ENCODE peak calls at places on chromosomes 4 and X, in four cellular contexts. F is HCT116, S is left ventricle myocardium inferior, I is ovary. Q is an unnamed sample.

GRCh38 chrX:139554367-139554766 is 23.8 kb downstream of the F9 start:
- DNase-seq in F (no peak), S (no peak), I (no peak), Q (no peak)

GRCh38 chrX:41602946-41603345 is 85.8 kb upstream of the GPR34 start:
- DNase-seq in F (no peak), S (no peak), I (no peak), Q (no peak)

GRCh38 chr4:185792384-185793146 is 19.4 kb downstream of the SORBS2 start:
- DNase-seq in F (no peak), S (no peak), I (no peak), Q (no peak)

GRCh38 chr4:150231108-150231770 is 153.0 kb downstream of the DCLK2 start:
- DNase-seq in F (no peak), S (no peak), I (no peak), Q (no peak)

GRCh38 chrX:123487674-123488073 is 245.2 kb downstream of the THOC2 start:
- DNase-seq in F (no peak), S (no peak), I (no peak), Q (no peak)

GRCh38 chr4:15320116-15320515 is 107.7 kb upstream of the C1QTNF7 start:
- DNase-seq in F (no peak), S (no peak), I (no peak), Q (no peak)

GRCh38 chrX:104392350-104392749 is 137.6 kb upstream of the ESX1 start:
- DNase-seq in F (no peak), S (no peak), I (no peak), Q (no peak)

GRCh38 chrX:10579018-10579752 is 41.2 kb downstream of the MID1 start:
- DNase-seq in F (peak; percentile 78), S (no peak), I (no peak), Q (no peak)

GRCh38 chr4:139550724-139551429 is 5.1 kb downstream of the SETD7 start:
- DNase-seq in F (no peak), S (peak; percentile 27), I (peak; percentile 57), Q (no peak)

GRCh38 chrX:134551365-134552095 is 91.6 kb downstream of the HPRT1 start:
- DNase-seq in F (no peak), S (no peak), I (no peak), Q (no peak)

GRCh38 chr4:112521123-112522116 is 5.4 kb upstream of the NEUROG2 start:
- DNase-seq in F (no peak), S (no peak), I (no peak), Q (no peak)

GRCh38 chrX:10242036-10242435 is 85.3 kb downstream of the CLCN4 start:
- DNase-seq in F (no peak), S (no peak), I (no peak), Q (no peak)

GRCh38 chr4:141375855-141376254 is 155.2 kb downstream of the ZNF330 start:
- DNase-seq in F (peak; percentile 65), S (no peak), I (no peak), Q (peak; percentile 6)

GRCh38 chr4:10163296-10163695 is 46.7 kb upstream of the WDR1 start:
- DNase-seq in F (no peak), S (peak; percentile 29), I (no peak), Q (no peak)

GRCh38 chrX:9133426-9133825 is 99.5 kb upstream of the FAM9B start:
- DNase-seq in F (no peak), S (no peak), I (no peak), Q (no peak)

GRCh38 chrX:24110049-24110448 is 39.5 kb upstream of the ZFX start:
- DNase-seq in F (no peak), S (no peak), I (peak; percentile 13), Q (no peak)

GRCh38 chr4:1467581-1468458 is 61.6 kb upstream of the NKX1-1 start:
- DNase-seq in F (no peak), S (no peak), I (no peak), Q (no peak)
- H3K27ac ChIP-seq in F (no peak overlapping the region), S (no peak overlapping the region), I (no peak overlapping the region), Q (no peak overlapping the region)

DNA sequence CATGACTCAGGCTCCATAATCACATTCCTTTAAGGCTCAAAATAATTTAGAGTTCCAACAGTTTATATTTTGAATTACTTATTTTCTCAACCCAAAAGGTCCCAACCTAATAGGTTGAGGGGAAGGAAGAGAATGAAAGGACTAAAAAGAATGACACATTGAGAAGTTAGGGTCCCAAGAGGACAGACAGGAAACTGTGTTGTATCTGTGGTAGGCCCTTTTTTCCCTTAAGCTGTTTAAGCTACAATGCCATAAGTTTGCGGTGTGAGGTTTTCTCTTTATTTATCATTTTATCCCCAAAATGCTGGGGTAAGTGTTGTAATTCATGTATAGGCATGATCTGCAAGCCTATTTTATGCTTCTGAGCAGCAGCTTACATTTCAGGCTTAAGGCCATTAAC is 290.2 kb downstream of the ZNF674 start:
- DNase-seq in F (no peak), S (no peak), I (no peak), Q (no peak)
- H3K4me3 ChIP-seq in F (no peak overlapping the region), S (no peak overlapping the region), I (no peak overlapping the region), Q (no peak overlapping the region)

DNA sequence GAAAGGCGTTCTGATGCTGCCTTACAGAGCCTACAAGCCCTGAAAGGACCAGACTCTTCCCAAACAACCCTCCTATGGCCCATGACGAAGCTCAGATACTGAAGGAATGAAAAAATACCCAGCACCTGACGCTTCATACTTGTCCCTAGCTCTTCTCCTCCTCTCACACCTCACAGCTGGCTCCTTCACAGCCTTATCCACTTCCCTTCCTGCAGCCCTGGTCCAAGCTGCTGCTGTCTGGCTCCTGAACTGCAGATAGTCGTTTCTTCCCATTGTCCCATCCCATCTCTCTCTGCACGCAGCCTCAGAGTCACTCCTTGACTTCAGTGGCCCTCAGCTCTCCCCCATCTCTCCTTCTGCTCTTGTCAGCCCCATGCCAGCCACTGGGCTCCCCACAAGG is 56.6 kb downstream of the FAM193A start:
- DNase-seq in F (no peak), S (no peak), I (no peak), Q (no peak)
- H3K4me1 ChIP-seq in F (no peaks in the 10 kb centered on the region), S (peaks cover 98% of the 10 kb centered on the region), I (peaks cover 29% of the 10 kb centered on the region), Q (peaks cover 70% of the 10 kb centered on the region)

GRCh38 chr4:113711883-113712662 is 49.5 kb downstream of the CAMK2D start:
- DNase-seq in F (no peak), S (no peak), I (no peak), Q (no peak)
- H3K27ac ChIP-seq in F (no peak overlapping the region), S (no peak overlapping the region), I (no peak overlapping the region), Q (no peak overlapping the region)

DNA sequence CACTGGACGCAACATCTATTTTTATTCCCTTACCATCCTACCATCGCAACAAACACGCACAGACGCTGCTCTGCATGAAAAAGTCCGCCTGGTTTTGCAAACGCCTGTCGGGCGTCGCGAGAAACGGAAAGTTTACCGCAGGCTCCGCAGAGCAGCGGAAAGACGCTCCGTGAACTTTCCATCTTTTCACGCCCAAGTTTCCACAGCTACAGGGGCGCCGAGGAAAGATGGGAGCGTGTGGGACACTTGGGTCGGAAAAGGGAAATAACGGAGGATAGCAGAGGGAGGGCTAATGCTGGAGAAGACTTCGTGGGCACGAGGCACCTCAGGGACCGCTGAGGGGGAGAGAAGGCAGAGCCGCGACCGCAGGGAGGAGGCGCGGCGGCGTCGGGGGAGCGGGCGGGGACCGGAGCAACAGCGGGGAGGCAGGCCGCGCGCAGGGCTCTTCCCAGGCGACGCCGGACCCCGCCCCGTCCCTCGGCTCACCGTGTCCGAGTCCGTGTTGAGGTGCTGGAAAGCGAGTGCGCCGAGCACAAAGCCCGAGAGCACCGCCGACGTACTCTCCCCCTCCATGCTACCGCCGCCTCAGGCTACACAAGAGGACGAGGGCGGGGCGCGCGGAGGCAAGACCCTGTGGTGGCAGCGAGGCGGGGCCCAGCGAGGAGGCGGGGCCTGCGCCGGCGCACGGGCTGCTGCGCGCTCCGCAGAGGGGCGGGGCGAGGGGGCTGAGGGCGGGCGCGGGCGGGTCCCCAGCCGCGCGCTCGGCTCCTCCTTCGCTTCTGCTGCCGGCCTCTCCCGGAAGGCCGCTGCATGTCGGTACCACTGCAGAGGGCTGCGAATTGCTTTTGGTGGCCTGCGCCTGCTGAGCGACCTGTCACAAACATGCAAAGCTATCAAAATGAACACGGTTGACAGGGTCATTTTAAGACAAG is at the start of gene ABRAXAS1:
- DNase-seq in F (peak; percentile 76), S (peak; percentile 96), I (peak; percentile 94), Q (peak; percentile 96)
- H3K4me3 ChIP-seq in F (peak within 1 kb of the TSS; percentile 80), S (peak within 1 kb of the TSS; percentile 80), I (peak within 1 kb of the TSS; percentile 74), Q (peak within 1 kb of the TSS; percentile 59)

GRCh38 chr4:168842186-168842585 is 167.9 kb downstream of the CBR4 start:
- DNase-seq in F (no peak), S (no peak), I (no peak), Q (no peak)

GRCh38 chr4:168839758-168840385 is 170.2 kb downstream of the CBR4 start:
- DNase-seq in F (no peak), S (no peak), I (no peak), Q (no peak)

GRCh38 chr4:168840988-168841681 is 168.9 kb downstream of the CBR4 start:
- DNase-seq in F (no peak), S (peak; percentile 62), I (no peak), Q (no peak)

GRCh38 chr4:168840386-168840763 is 169.7 kb downstream of the CBR4 start:
- DNase-seq in F (no peak), S (no peak), I (no peak), Q (no peak)

GRCh38 chr4:168841682-168842019 is 168.4 kb downstream of the CBR4 start:
- DNase-seq in F (no peak), S (no peak), I (no peak), Q (no peak)
- H3K4me1 ChIP-seq in F (no peaks in the 10 kb centered on the region), S (peaks cover 99% of the 10 kb centered on the region), I (peaks cover 38% of the 10 kb centered on the region), Q (peaks cover 53% of the 10 kb centered on the region)

GRCh38 chr4:1080961-1081688 is 32.2 kb downstream of the RNF212 start:
- DNase-seq in F (no peak), S (no peak), I (no peak), Q (no peak)

GRCh38 chr4:1078490-1078889 is 34.9 kb downstream of the RNF212 start:
- DNase-seq in F (no peak), S (no peak), I (no peak), Q (no peak)

GRCh38 chr4:1080432-1080831 is 32.9 kb downstream of the RNF212 start:
- DNase-seq in F (no peak), S (no peak), I (no peak), Q (no peak)

GRCh38 chr4:1081689-1082040 is 31.7 kb downstream of the RNF212 start:
- DNase-seq in F (no peak), S (no peak), I (no peak), Q (no peak)

DNA sequence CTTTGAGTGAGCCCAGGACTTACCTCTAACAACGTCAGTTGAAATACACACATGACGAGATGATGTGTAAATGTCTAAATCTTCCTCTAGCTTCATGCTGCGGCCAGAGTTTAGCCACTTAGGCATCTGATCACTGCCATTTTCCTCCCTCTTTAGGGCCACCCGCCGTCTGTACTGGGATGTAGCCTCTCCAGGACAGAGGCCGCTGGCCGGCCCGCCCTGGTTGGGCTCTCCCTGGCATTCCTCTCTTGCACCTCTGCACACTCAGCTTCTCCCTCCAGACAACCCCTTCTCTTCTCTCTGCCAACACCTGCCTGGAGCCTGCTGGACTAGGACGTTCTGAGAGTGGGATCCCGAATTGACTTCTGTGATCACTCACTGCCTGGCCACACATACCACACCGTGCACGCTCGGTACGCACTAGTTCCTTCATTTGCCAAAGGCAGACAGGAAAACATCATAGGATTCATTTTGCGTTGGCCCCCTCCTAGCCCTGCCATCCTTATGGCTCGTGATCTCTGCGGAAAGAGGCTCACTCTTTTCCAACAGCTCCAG is 33.6 kb downstream of the RNF212 start:
- DNase-seq in F (no peak), S (no peak), I (no peak), Q (no peak)
- H3K27ac ChIP-seq in F (no peak overlapping the region), S (no peak overlapping the region), I (no peak overlapping the region), Q (no peak overlapping the region)

GRCh38 chrX:120514236-120514635 is 45.1 kb upstream of the LAMP2 start:
- DNase-seq in F (no peak), S (no peak), I (no peak), Q (no peak)

GRCh38 chrX:120512222-120512621 is 43.1 kb upstream of the LAMP2 start:
- DNase-seq in F (no peak), S (no peak), I (no peak), Q (no peak)

GRCh38 chrX:120517936-120518335 is 42.8 kb downstream of the CUL4B start:
- DNase-seq in F (no peak), S (no peak), I (no peak), Q (no peak)

GRCh38 chrX:120512627-120513026 is 43.5 kb upstream of the LAMP2 start:
- DNase-seq in F (no peak), S (no peak), I (no peak), Q (no peak)
- H3K4me3 ChIP-seq in F (no peak overlapping the region), S (no peak overlapping the region), I (no peak overlapping the region), Q (no peak overlapping the region)

Q was measured in adrenal gland.